ENCODE peak calls at places on chromosomes 4 and X, in ten cellular contexts. One of them, this sample, is unnamed.

GRCh38 chrX:130196453-130196852 is 24.7 kb downstream of the RAB33A start:
- DNase-seq in endodermal cell: no peak
- DNase-seq in pancreas: no peak
- DNase-seq in nephron progenitor cell: no peak
- DNase-seq in GM23338: no peak
- DNase-seq in PC-3: no peak
- DNase-seq in left ventricle myocardium inferior: no peak
- DNase-seq in WTC11: no peak
- DNase-seq in HFF-Myc: no peak
- DNase-seq in HCT116: no peak
- DNase-seq in this sample: no peak

GRCh38 chr4:7043521-7044414 is 596 bp downstream of the TADA2B start:
- DNase-seq in endodermal cell: peak; percentile 81
- DNase-seq in pancreas: peak; percentile 70
- DNase-seq in nephron progenitor cell: peak; percentile 57
- DNase-seq in GM23338: peak; percentile 48
- DNase-seq in PC-3: no peak
- DNase-seq in left ventricle myocardium inferior: peak; percentile 36
- DNase-seq in WTC11: peak; percentile 35
- DNase-seq in HFF-Myc: no peak
- DNase-seq in HCT116: no peak
- DNase-seq in this sample: no peak

GRCh38 chr4:40256329-40256728 is 59.5 kb downstream of the RHOH start:
- DNase-seq in endodermal cell: no peak
- DNase-seq in pancreas: no peak
- DNase-seq in nephron progenitor cell: no peak
- DNase-seq in GM23338: no peak
- DNase-seq in PC-3: no peak
- DNase-seq in left ventricle myocardium inferior: no peak
- DNase-seq in WTC11: no peak
- DNase-seq in HFF-Myc: no peak
- DNase-seq in HCT116: no peak
- DNase-seq in this sample: no peak

GRCh38 chr4:152229782-152230289 is 306.1 kb downstream of the FBXW7 start:
- DNase-seq in endodermal cell: no peak
- DNase-seq in pancreas: no peak
- DNase-seq in nephron progenitor cell: no peak
- DNase-seq in GM23338: peak; percentile 28
- DNase-seq in PC-3: no peak
- DNase-seq in left ventricle myocardium inferior: no peak
- DNase-seq in WTC11: peak; percentile 24
- DNase-seq in HFF-Myc: no peak
- DNase-seq in HCT116: no peak
- DNase-seq in this sample: no peak

GRCh38 chrX:113009005-113009404 is 168.4 kb upstream of the AMOT start:
- DNase-seq in endodermal cell: no peak
- DNase-seq in pancreas: no peak
- DNase-seq in nephron progenitor cell: no peak
- DNase-seq in GM23338: no peak
- DNase-seq in PC-3: no peak
- DNase-seq in left ventricle myocardium inferior: no peak
- DNase-seq in WTC11: no peak
- DNase-seq in HFF-Myc: no peak
- DNase-seq in HCT116: no peak
- DNase-seq in this sample: no peak

GRCh38 chr4:143489116-143489515 is 24.4 kb upstream of the SMARCA5 start:
- DNase-seq in endodermal cell: no peak
- DNase-seq in pancreas: no peak
- DNase-seq in nephron progenitor cell: no peak
- DNase-seq in GM23338: no peak
- DNase-seq in PC-3: no peak
- DNase-seq in left ventricle myocardium inferior: no peak
- DNase-seq in WTC11: no peak
- DNase-seq in HFF-Myc: no peak
- DNase-seq in HCT116: no peak
- DNase-seq in this sample: no peak

GRCh38 chr4:151408630-151409469 is at the start of gene FHIP1A:
- DNase-seq in endodermal cell: peak; percentile 97
- DNase-seq in pancreas: peak; percentile 96
- DNase-seq in nephron progenitor cell: peak; percentile 91
- DNase-seq in GM23338: peak; percentile 99
- DNase-seq in PC-3: peak; percentile 96
- DNase-seq in left ventricle myocardium inferior: peak; percentile 62
- DNase-seq in WTC11: peak; percentile 95
- DNase-seq in HFF-Myc: peak; percentile 52
- DNase-seq in HCT116: peak; percentile 93
- DNase-seq in this sample: peak; percentile 39

GRCh38 chrX:135194684-135195083 is 23.5 kb upstream of the CT55 start:
- DNase-seq in endodermal cell: peak; percentile 72
- DNase-seq in pancreas: no peak
- DNase-seq in nephron progenitor cell: no peak
- DNase-seq in GM23338: peak; percentile 51
- DNase-seq in PC-3: no peak
- DNase-seq in left ventricle myocardium inferior: no peak
- DNase-seq in WTC11: peak; percentile 26
- DNase-seq in HFF-Myc: no peak
- DNase-seq in HCT116: no peak
- DNase-seq in this sample: no peak

GRCh38 chr4:173237152-173237551 is 68.5 kb downstream of the GALNT7 start:
- DNase-seq in endodermal cell: no peak
- DNase-seq in pancreas: no peak
- DNase-seq in nephron progenitor cell: no peak
- DNase-seq in GM23338: no peak
- DNase-seq in PC-3: peak; percentile 48
- DNase-seq in left ventricle myocardium inferior: no peak
- DNase-seq in WTC11: no peak
- DNase-seq in HFF-Myc: no peak
- DNase-seq in HCT116: no peak
- DNase-seq in this sample: no peak

GRCh38 chr4:173235050-173235449 is 66.4 kb downstream of the GALNT7 start:
- DNase-seq in endodermal cell: no peak
- DNase-seq in pancreas: no peak
- DNase-seq in nephron progenitor cell: no peak
- DNase-seq in GM23338: no peak
- DNase-seq in PC-3: no peak
- DNase-seq in left ventricle myocardium inferior: no peak
- DNase-seq in WTC11: no peak
- DNase-seq in HFF-Myc: no peak
- DNase-seq in HCT116: no peak
- DNase-seq in this sample: no peak

GRCh38 chr4:173227753-173228152 is 59.1 kb downstream of the GALNT7 start:
- DNase-seq in endodermal cell: no peak
- DNase-seq in pancreas: no peak
- DNase-seq in nephron progenitor cell: no peak
- DNase-seq in GM23338: no peak
- DNase-seq in PC-3: no peak
- DNase-seq in left ventricle myocardium inferior: no peak
- DNase-seq in WTC11: no peak
- DNase-seq in HFF-Myc: no peak
- DNase-seq in HCT116: no peak
- DNase-seq in this sample: no peak

GRCh38 chr4:173230077-173230476 is 61.5 kb downstream of the GALNT7 start:
- DNase-seq in endodermal cell: no peak
- DNase-seq in pancreas: no peak
- DNase-seq in nephron progenitor cell: no peak
- DNase-seq in GM23338: no peak
- DNase-seq in PC-3: no peak
- DNase-seq in left ventricle myocardium inferior: no peak
- DNase-seq in WTC11: no peak
- DNase-seq in HFF-Myc: no peak
- DNase-seq in HCT116: no peak
- DNase-seq in this sample: no peak

DNA sequence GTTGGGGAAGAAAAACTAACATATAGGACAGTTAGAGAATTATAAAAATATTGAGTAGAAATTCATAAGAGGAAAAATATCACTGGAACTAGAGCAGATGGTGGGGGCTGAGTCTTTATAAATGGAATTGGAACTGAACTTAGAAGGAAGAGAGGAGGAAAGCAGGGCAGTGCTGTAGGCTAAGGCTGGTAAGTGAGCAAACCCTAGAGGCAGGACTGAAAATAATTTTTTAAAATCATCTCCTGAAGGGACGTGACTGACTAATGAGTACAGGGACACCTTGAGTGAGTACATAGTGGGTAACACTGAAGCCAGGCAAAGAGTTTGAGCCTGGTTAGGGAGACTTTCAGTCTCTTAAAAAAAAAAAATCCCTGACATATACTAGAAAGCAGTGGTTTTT is 63.3 kb downstream of the GALNT7 start:
- DNase-seq in endodermal cell: no peak
- DNase-seq in pancreas: no peak
- DNase-seq in nephron progenitor cell: no peak
- DNase-seq in GM23338: no peak
- DNase-seq in PC-3: peak; percentile 40
- DNase-seq in left ventricle myocardium inferior: no peak
- DNase-seq in WTC11: no peak
- DNase-seq in HFF-Myc: no peak
- DNase-seq in HCT116: no peak
- DNase-seq in this sample: no peak
- TF ChIP-seq CTCF in endodermal cell: peak; percentile 47
- TF ChIP-seq CTCF in pancreas: no peak
- TF ChIP-seq CTCF in nephron progenitor cell: no peak
- TF ChIP-seq CTCF in GM23338: peak; percentile 35
- TF ChIP-seq CTCF in PC-3: peak; percentile 51
- TF ChIP-seq CTCF in left ventricle myocardium inferior: peak; percentile 34
- TF ChIP-seq CTCF in WTC11: no peak
- TF ChIP-seq CTCF in HFF-Myc: no peak
- TF ChIP-seq CTCF in HCT116: peak; percentile 35
- TF ChIP-seq CTCF in this sample: peak; percentile 10

GRCh38 chrX:152912641-152913040 is 14.8 kb downstream of the ZNF185 start:
- DNase-seq in endodermal cell: no peak
- DNase-seq in pancreas: no peak
- DNase-seq in nephron progenitor cell: no peak
- DNase-seq in GM23338: no peak
- DNase-seq in PC-3: no peak
- DNase-seq in left ventricle myocardium inferior: no peak
- DNase-seq in WTC11: no peak
- DNase-seq in HFF-Myc: no peak
- DNase-seq in HCT116: no peak
- DNase-seq in this sample: no peak

GRCh38 chrX:152915541-152916241 is 17.8 kb downstream of the ZNF185 start:
- DNase-seq in endodermal cell: peak; percentile 82
- DNase-seq in pancreas: no peak
- DNase-seq in nephron progenitor cell: peak; percentile 56
- DNase-seq in GM23338: peak; percentile 67
- DNase-seq in PC-3: peak; percentile 78
- DNase-seq in left ventricle myocardium inferior: peak; percentile 15
- DNase-seq in WTC11: peak; percentile 54
- DNase-seq in HFF-Myc: no peak
- DNase-seq in HCT116: peak; percentile 18
- DNase-seq in this sample: no peak

GRCh38 chrX:152913354-152913753 is 15.5 kb downstream of the ZNF185 start:
- DNase-seq in endodermal cell: no peak
- DNase-seq in pancreas: no peak
- DNase-seq in nephron progenitor cell: no peak
- DNase-seq in GM23338: no peak
- DNase-seq in PC-3: no peak
- DNase-seq in left ventricle myocardium inferior: no peak
- DNase-seq in WTC11: no peak
- DNase-seq in HFF-Myc: no peak
- DNase-seq in HCT116: no peak
- DNase-seq in this sample: no peak

GRCh38 chrX:152913915-152914314 is 16.0 kb downstream of the ZNF185 start:
- DNase-seq in endodermal cell: no peak
- DNase-seq in pancreas: no peak
- DNase-seq in nephron progenitor cell: no peak
- DNase-seq in GM23338: no peak
- DNase-seq in PC-3: no peak
- DNase-seq in left ventricle myocardium inferior: no peak
- DNase-seq in WTC11: no peak
- DNase-seq in HFF-Myc: no peak
- DNase-seq in HCT116: no peak
- DNase-seq in this sample: no peak

GRCh38 chrX:152912121-152912520 is 14.3 kb downstream of the ZNF185 start:
- DNase-seq in endodermal cell: no peak
- DNase-seq in pancreas: no peak
- DNase-seq in nephron progenitor cell: no peak
- DNase-seq in GM23338: peak; percentile 29
- DNase-seq in PC-3: no peak
- DNase-seq in left ventricle myocardium inferior: no peak
- DNase-seq in WTC11: no peak
- DNase-seq in HFF-Myc: no peak
- DNase-seq in HCT116: no peak
- DNase-seq in this sample: no peak
- TF ChIP-seq CTCF in endodermal cell: peak; percentile 61
- TF ChIP-seq CTCF in pancreas: no peak
- TF ChIP-seq CTCF in nephron progenitor cell: no peak
- TF ChIP-seq CTCF in GM23338: peak; percentile 71
- TF ChIP-seq CTCF in PC-3: peak; percentile 35
- TF ChIP-seq CTCF in left ventricle myocardium inferior: peak; percentile 15
- TF ChIP-seq CTCF in WTC11: no peak
- TF ChIP-seq CTCF in HFF-Myc: no peak
- TF ChIP-seq CTCF in HCT116: peak; percentile 10
- TF ChIP-seq CTCF in this sample: no peak

GRCh38 chr4:112327950-112328349 is 30.8 kb downstream of the ALPK1 start:
- DNase-seq in endodermal cell: peak; percentile 52
- DNase-seq in pancreas: no peak
- DNase-seq in nephron progenitor cell: no peak
- DNase-seq in GM23338: peak; percentile 77
- DNase-seq in PC-3: peak; percentile 72
- DNase-seq in left ventricle myocardium inferior: no peak
- DNase-seq in WTC11: no peak
- DNase-seq in HFF-Myc: peak; percentile 17
- DNase-seq in HCT116: peak; percentile 32
- DNase-seq in this sample: no peak
- TF ChIP-seq CTCF in endodermal cell: peak; percentile 79
- TF ChIP-seq CTCF in pancreas: no peak
- TF ChIP-seq CTCF in nephron progenitor cell: peak; percentile 62
- TF ChIP-seq CTCF in GM23338: peak; percentile 67
- TF ChIP-seq CTCF in PC-3: peak; percentile 66
- TF ChIP-seq CTCF in left ventricle myocardium inferior: peak; percentile 64
- TF ChIP-seq CTCF in WTC11: peak; percentile 36
- TF ChIP-seq CTCF in HFF-Myc: peak; percentile 27
- TF ChIP-seq CTCF in HCT116: peak; percentile 37
- TF ChIP-seq CTCF in this sample: peak; percentile 55

GRCh38 chrX:109472939-109473713 is 8.8 kb downstream of the GUCY2F start:
- DNase-seq in endodermal cell: peak; percentile 89
- DNase-seq in pancreas: no peak
- DNase-seq in nephron progenitor cell: peak; percentile 60
- DNase-seq in GM23338: peak; percentile 78
- DNase-seq in PC-3: peak; percentile 28
- DNase-seq in left ventricle myocardium inferior: no peak
- DNase-seq in WTC11: peak; percentile 50
- DNase-seq in HFF-Myc: no peak
- DNase-seq in HCT116: peak; percentile 27
- DNase-seq in this sample: no peak

DNA sequence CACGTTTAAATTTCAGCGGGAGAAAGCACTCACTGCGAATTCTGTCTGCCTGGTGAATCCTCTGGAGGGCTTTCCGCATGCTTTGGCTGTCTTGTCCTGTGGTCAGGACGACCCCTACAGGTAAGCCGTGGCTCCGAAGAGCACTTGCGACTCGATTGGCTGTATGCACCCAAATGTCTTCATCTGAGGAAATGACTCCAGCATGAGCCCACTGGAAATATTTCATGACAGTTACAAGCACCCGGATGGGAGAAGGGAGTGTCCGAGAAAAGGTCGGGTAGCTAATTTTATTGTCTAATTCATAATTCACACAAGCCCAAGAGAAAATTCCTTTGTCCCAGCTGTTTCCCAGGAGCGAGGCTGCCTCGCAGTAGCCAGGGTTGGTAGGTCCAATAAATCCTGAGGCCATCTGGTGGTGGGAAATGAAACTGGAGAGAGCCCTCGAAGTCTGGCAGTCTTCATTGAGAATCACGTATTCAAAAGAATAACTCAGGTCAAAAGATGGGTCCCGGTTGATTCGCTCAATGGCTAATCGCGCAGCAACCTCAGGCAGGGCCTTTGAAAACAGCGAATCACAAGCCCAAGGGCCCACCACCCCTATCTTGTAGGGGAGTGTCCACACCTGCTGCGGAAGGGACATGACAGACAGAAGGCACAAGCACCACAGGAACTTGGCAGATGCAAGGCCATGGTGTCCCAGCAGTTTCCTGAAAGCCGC is 6.6 kb downstream of the GUCY2F start:
- DNase-seq in endodermal cell: peak; percentile 93
- DNase-seq in pancreas: peak; percentile 53
- DNase-seq in nephron progenitor cell: peak; percentile 71
- DNase-seq in GM23338: peak; percentile 74
- DNase-seq in PC-3: peak; percentile 62
- DNase-seq in left ventricle myocardium inferior: peak; percentile 11
- DNase-seq in WTC11: peak; percentile 57
- DNase-seq in HFF-Myc: no peak
- DNase-seq in HCT116: peak; percentile 54
- DNase-seq in this sample: peak; percentile 53
- TF ChIP-seq CTCF in endodermal cell: peak; percentile 90
- TF ChIP-seq CTCF in pancreas: peak; percentile 57
- TF ChIP-seq CTCF in nephron progenitor cell: peak; percentile 73
- TF ChIP-seq CTCF in GM23338: peak; percentile 75
- TF ChIP-seq CTCF in PC-3: peak; percentile 70
- TF ChIP-seq CTCF in left ventricle myocardium inferior: peak; percentile 63
- TF ChIP-seq CTCF in WTC11: no peak
- TF ChIP-seq CTCF in HFF-Myc: peak; percentile 32
- TF ChIP-seq CTCF in HCT116: peak; percentile 42
- TF ChIP-seq CTCF in this sample: peak; percentile 66

This sample was measured in dorsolateral prefrontal cortex.